ENCODE peak calls at places on chromosome 12, in eight cellular contexts. S, L, E, R, A, D, N and M are unnamed samples.

GRCh38 chr12:42652048-42652447 is 62.5 kb upstream of the PRICKLE1 start:
- DNase-seq in N (peak), R (peak), E (peak), S (no peak), A (no peak), D (peak), L (peak), M (no peak)

GRCh38 chr12:9706081-9706685 is 26.7 kb downstream of the CLECL1 start:
- DNase-seq in E (no peak), A (no peak), N (no peak), S (no peak), R (no peak), L (peak), D (no peak), M (no peak)

GRCh38 chr12:74043343-74043742 is 494.3 kb upstream of the ATXN7L3B start:
- DNase-seq in D (no peak), A (no peak), L (peak), N (peak), R (peak), E (no peak), S (no peak), M (no peak)

GRCh38 chr12:100611031-100611430 is 37.5 kb downstream of the GAS2L3 start:
- DNase-seq in L (peak), S (no peak), N (no peak), D (no peak), A (no peak), E (no peak), R (no peak), M (no peak)

GRCh38 chr12:77231548-77231947 is 166.2 kb upstream of the E2F7 start:
- DNase-seq in R (peak), E (peak), L (peak), S (peak), N (peak), D (no peak), A (peak), M (no peak)

GRCh38 chr12:70052931-70053497 is 190.2 kb upstream of the CNOT2 start:
- DNase-seq in E (peak), R (peak), L (peak), N (peak), S (no peak), A (no peak), D (no peak), M (peak)

GRCh38 chr12:27671865-27672264 is 24.4 kb upstream of the REP15 start:
- DNase-seq in S (no peak), A (no peak), R (no peak), E (no peak), N (no peak), L (no peak), D (no peak), M (no peak)

GRCh38 chr12:63018273-63018672 is 83.3 kb upstream of the PPM1H start:
- DNase-seq in N (no peak), R (no peak), L (no peak), E (no peak), D (no peak), A (no peak), S (no peak), M (no peak)

GRCh38 chr12:8668441-8668840 is 5.8 kb upstream of the MFAP5 start:
- DNase-seq in R (no peak), E (no peak), A (no peak), N (no peak), D (no peak), L (no peak), S (no peak), M (no peak)

GRCh38 chr12:100868487-100868886 is 73.9 kb downstream of the ANO4 start:
- DNase-seq in S (no peak), D (no peak), E (no peak), R (peak), A (no peak), L (peak), N (no peak), M (no peak)

DNA sequence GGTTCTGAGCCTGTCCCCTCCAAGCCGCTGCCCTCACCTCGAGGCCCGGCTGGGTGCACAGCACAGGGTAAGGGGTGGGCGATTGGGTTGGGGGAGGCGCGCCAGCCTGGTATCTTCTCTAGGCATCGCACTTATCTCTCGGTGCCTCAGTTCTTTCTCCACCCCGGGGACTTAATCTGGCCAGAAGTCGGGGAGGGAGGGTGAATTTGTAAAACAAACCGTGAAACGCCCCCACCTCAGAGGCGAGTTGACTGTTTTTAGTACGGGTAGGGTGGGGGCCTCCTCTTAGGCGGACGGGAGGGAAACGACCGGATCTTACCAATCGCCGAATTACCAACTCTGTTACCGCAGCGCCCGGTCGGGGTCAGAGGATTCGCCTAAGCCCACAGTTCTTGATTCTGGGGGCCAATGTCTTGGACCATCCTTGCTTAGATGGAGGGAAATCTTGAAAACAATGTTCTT is 1.4 kb upstream of the TBX3 start:
- DNase-seq in S (no peak), E (no peak), N (no peak), D (peak), A (no peak), L (no peak), R (no peak), M (no peak)
- H3K4me3 ChIP-seq in S (peak), E (no peak), N (peak), D (peak), A (peak), L (no peak), R (peak), M (no peak)

GRCh38 chr12:14396071-14396470 is 30.6 kb downstream of the ATF7IP start:
- DNase-seq in L (no peak), S (no peak), N (peak), R (no peak), E (peak), D (no peak), A (no peak), M (no peak)

GRCh38 chr12:14390885-14391530 is 25.5 kb downstream of the ATF7IP start:
- DNase-seq in S (no peak), D (no peak), N (no peak), R (no peak), A (no peak), E (no peak), L (no peak), M (no peak)

GRCh38 chr12:14394317-14395058 is 29.0 kb downstream of the ATF7IP start:
- DNase-seq in E (peak), D (peak), N (peak), S (no peak), R (peak), L (peak), A (no peak), M (peak)

GRCh38 chr12:14393736-14394135 is 28.3 kb downstream of the ATF7IP start:
- DNase-seq in D (no peak), A (no peak), S (no peak), E (no peak), N (no peak), R (peak), L (peak), M (no peak)

DNA sequence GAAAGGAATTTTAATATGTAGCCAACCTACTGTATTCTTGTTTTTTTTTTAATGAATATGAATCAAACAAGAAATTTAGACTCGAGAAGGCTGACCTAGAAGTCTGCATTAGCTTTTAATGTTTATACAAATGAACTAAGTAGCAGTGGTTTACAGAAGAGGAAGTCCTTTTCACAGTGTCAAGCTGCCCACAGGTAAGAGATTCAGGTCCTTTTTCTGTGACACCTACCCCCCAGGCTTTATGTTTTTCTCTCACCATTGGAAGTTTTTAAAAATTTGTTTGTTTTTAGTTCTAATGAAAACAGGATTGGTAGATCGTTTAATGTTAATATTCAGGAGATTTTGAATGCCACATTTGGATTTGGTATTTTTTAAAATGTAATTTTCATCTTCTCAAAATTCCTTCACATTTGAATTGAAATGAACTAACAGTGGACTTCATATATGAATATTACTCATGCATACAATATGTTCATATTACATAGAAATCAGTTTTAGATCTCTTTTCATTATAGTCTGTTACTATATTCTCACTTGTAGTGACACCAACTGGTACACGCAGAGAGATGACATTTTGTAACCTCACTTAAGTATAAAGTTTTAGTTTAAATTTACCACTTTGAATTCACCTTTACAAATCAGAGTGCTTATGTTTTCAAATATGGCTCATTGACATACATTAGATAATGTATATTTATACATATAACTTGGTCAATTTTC is 29.7 kb downstream of the ATF7IP start:
- DNase-seq in N (no peak), S (no peak), A (no peak), E (peak), D (no peak), R (no peak), L (no peak), M (no peak)
- H3K4me3 ChIP-seq in N (no peak), S (peak), A (peak), E (no peak), D (no peak), R (no peak), L (no peak), M (no peak)

GRCh38 chr12:6235499-6235898 is 35.3 kb downstream of the CD9 start:
- DNase-seq in S (peak), E (no peak), L (no peak), D (no peak), R (no peak), A (peak), N (peak), M (no peak)
- H3K4me3 ChIP-seq in S (no peak), E (no peak), L (no peak), D (no peak), R (no peak), A (no peak), N (no peak), M (no peak)

GRCh38 chr12:34406996-34407300 is 384.7 kb downstream of the ALG10 start:
- DNase-seq in D (no peak), E (no peak), L (no peak), R (no peak), N (no peak), A (peak), S (peak), M (no peak)
- H3K4me3 ChIP-seq in D (no peak), E (no peak), L (no peak), R (no peak), N (no peak), A (no peak), S (no peak), M (no peak)

GRCh38 chr12:46368684-46369083 is 3.9 kb downstream of the SLC38A2 start:
- DNase-seq in R (no peak), S (no peak), L (no peak), E (no peak), N (no peak), A (no peak), D (no peak), M (no peak)
- H3K4me3 ChIP-seq in R (peak), S (peak), L (peak), E (peak), N (peak), A (peak), D (no peak), M (no peak)

GRCh38 chr12:98895086-98895651 is 250.1 kb downstream of the APAF1 start:
- DNase-seq in S (no peak), A (no peak), D (peak), R (no peak), E (no peak), L (no peak), N (peak), M (no peak)

GRCh38 chr12:98896938-98897337 is 251.8 kb downstream of the APAF1 start:
- DNase-seq in E (peak), S (no peak), A (no peak), L (no peak), D (peak), R (no peak), N (peak), M (peak)

GRCh38 chr12:98894412-98895085 is 249.5 kb downstream of the APAF1 start:
- DNase-seq in N (no peak), L (no peak), A (no peak), R (no peak), S (no peak), E (no peak), D (peak), M (no peak)

GRCh38 chr12:98893601-98894411 is 248.7 kb downstream of the APAF1 start:
- DNase-seq in N (no peak), A (no peak), R (no peak), S (no peak), E (no peak), D (peak), L (no peak), M (no peak)

DNA sequence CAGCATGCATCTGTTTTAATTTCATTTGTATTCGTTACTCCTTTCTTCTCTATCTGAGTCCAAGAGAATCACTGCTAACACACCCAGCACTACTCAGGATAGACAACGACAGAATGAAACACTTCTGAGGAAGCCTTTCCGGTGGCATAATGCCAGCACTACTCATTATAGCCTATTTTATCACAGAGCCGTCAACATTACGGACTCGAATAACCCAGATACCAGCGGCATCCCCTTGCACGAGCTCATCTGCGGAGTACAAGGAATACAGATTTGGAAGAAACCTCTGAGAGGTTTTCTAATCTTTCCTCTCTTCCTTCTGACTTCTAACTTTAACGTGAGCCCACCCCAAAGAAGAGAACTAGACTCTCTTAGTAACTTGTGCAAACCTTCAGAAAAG is 248.0 kb downstream of the APAF1 start:
- DNase-seq in A (no peak), D (no peak), L (no peak), R (no peak), E (no peak), S (no peak), N (no peak), M (no peak)
- H3K4me3 ChIP-seq in A (no peak), D (no peak), L (no peak), R (no peak), E (no peak), S (no peak), N (no peak), M (no peak)

GRCh38 chr12:81205394-81205793 is 127.5 kb downstream of the ACSS3 start:
- DNase-seq in D (no peak), A (no peak), N (peak), R (no peak), E (no peak), S (no peak), L (no peak), M (no peak)

GRCh38 chr12:81209001-81209400 is 131.1 kb downstream of the ACSS3 start:
- DNase-seq in A (no peak), E (no peak), S (no peak), R (no peak), D (no peak), N (no peak), L (no peak), M (no peak)

GRCh38 chr12:81206425-81206824 is 128.5 kb downstream of the ACSS3 start:
- DNase-seq in A (no peak), L (no peak), N (no peak), S (no peak), E (no peak), R (no peak), D (no peak), M (no peak)

GRCh38 chr12:81208193-81208946 is 130.5 kb downstream of the ACSS3 start:
- DNase-seq in R (no peak), D (no peak), A (no peak), N (peak), L (no peak), S (no peak), E (no peak), M (no peak)

DNA sequence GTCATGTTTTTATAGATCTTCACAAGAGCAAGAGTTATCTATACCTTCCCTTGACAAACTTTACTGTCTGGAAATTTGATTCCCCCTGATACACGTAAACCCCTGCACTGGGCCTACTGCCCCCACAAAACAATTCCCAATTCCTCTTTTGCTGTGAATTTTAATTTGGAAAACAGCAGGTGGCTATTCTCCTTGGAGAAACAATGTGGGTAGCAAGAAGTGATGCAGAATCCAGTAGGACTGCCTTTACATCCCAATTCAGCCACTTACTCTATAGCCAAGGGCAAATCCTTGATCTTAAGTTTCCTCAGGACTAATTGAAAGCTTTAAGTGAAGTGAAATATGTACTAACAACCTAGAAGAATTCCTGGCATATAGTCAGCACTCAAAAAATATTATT is 129.3 kb downstream of the ACSS3 start:
- DNase-seq in L (no peak), R (no peak), D (no peak), E (no peak), S (no peak), A (no peak), N (no peak), M (no peak)
- H3K4me3 ChIP-seq in L (no peak), R (no peak), D (no peak), E (no peak), S (no peak), A (no peak), N (no peak), M (no peak)

GRCh38 chr12:131139363-131140068 is 185.8 kb downstream of the ADGRD1 start:
- DNase-seq in A (no peak), L (no peak), S (no peak), E (no peak), N (no peak), D (no peak), R (no peak), M (no peak)

GRCh38 chr12:131140069-131140435 is 186.3 kb downstream of the ADGRD1 start:
- DNase-seq in E (no peak), L (no peak), D (no peak), A (no peak), S (no peak), R (no peak), N (no peak), M (no peak)

GRCh38 chr12:131141483-131141882 is 187.8 kb downstream of the ADGRD1 start:
- DNase-seq in D (peak), S (no peak), N (no peak), L (no peak), A (no peak), R (no peak), E (no peak), M (no peak)

GRCh38 chr12:131140697-131141096 is 187.0 kb downstream of the ADGRD1 start:
- DNase-seq in L (no peak), R (no peak), N (no peak), A (no peak), E (no peak), S (no peak), D (no peak), M (no peak)

DNA sequence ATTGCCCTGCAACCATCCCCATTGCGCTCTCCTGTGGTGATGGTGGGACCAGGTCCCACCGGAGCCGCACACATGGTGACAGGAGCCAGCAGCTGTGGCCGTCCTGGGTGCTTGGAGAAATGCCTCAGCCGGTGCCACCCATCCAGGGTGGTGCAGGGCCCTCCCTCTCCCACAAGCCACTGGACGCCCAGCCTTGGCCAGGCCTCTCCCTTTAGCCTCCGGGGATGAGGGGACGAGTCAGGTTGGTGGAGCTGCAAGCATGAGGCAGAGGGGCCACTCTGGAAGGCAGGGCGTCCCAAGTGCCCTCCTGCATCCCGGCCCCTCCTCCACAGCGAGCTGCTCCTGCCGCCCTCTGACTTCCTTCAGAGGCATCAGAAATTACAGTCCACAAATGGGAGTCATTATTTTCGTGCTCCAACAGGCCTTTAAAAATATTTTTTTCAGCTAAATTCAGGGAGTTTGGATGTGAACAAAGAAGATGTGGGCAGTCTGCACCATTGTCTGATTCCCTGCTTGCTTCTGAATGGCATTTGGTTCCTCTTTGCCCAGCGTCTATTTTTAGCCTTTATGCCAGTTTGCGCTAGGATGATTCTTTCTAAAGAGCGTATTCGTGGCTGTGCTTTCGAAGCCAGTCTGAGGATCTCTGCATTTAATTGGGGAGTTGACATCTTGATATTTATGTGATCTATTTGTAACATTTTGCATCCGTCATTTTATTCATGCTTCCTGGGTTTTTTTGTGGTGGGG is 189.4 kb downstream of the ADGRD1 start:
- DNase-seq in S (no peak), D (no peak), L (no peak), R (no peak), E (peak), A (no peak), N (no peak), M (no peak)
- H3K4me3 ChIP-seq in S (no peak), D (no peak), L (no peak), R (no peak), E (peak), A (no peak), N (no peak), M (no peak)

DNA sequence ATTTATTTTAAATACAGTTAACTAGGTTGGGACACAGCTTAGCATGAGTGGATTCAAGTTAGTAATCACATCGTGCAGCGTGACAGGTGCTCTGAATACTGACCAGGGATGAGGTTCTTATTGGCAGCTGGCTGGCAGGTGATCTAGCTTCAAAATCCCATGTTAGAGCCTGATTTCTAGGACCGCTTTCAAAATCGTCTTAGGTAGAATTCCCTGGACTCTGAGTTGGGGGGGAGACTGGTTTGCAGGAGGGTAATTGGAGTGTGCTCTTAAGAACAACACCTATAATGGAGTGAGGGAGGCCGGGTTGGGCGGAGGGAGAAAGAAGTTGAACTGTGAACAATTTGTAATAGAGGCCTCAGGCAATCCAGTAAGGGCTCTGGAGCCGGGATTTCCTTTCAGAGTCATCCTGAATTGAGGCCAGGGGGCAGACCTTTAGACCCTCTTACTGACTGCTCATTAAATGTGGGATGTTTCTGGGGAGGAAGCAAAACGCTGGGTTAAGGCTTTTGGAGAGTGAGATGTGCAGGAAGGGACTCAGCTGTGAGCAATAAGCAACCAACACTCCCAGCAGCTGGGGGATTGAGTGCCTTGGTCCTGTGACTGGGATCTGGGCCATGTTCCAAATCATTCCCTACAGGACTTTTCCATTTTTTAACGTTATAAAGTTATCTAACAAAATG is 920 bp upstream of the YARS2 start:
- DNase-seq in N (no peak), D (no peak), R (peak), S (no peak), E (no peak), L (no peak), A (no peak), M (no peak)
- H3K4me3 ChIP-seq in N (no peak), D (no peak), R (peak), S (peak), E (peak), L (no peak), A (peak), M (peak)